ENCODE peak calls at places on chromosome 12, in seven cellular contexts. W is SK-N-SH, K is H1, R is K562, E is GM12878, C is HepG2, Y is GM12891. X is an unnamed sample.

GRCh38 chr12:4114986-4115385 is 158.6 kb upstream of the CCND2 start:
- DNase-seq in W (no peak), K (peak), R (no peak), E (no peak), C (no peak), Y (no peak), X (no peak)

GRCh38 chr12:76666272-76666845 is 97.6 kb upstream of the ZDHHC17 start:
- DNase-seq in W (no peak), K (no peak), R (no peak), E (no peak), C (no peak), Y (no peak), X (no peak)

GRCh38 chr12:109656681-109657262 is 56.9 kb upstream of the FAM222A start:
- DNase-seq in W (peak), K (no peak), R (no peak), E (no peak), C (no peak), Y (no peak), X (no peak)

GRCh38 chr12:55658635-55659391 is 22.1 kb downstream of the OR10P1 start:
- DNase-seq in W (no peak), K (no peak), R (no peak), E (no peak), C (no peak), Y (no peak), X (no peak)

GRCh38 chr12:105164068-105164467 is 56.5 kb downstream of the WASHC4 start:
- DNase-seq in W (no peak), K (no peak), R (no peak), E (no peak), C (no peak), Y (no peak), X (no peak)

GRCh38 chr12:111174283-111175108 is 194.4 kb downstream of the PHETA1 start:
- DNase-seq in W (no peak), K (no peak), R (peak), E (no peak), C (no peak), Y (no peak), X (no peak)

GRCh38 chr12:79083181-79083580 is 218.6 kb downstream of the SYT1 start:
- DNase-seq in W (no peak), K (no peak), R (no peak), E (no peak), C (no peak), Y (no peak), X (no peak)

GRCh38 chr12:57606016-57606311 is 1.3 kb downstream of the DTX3 start:
- DNase-seq in W (no peak), K (no peak), R (no peak), E (no peak), C (no peak), Y (no peak), X (no peak)

GRCh38 chr12:41019461-41019860 is 168.7 kb upstream of the PDZRN4 start:
- DNase-seq in W (no peak), K (no peak), R (no peak), E (no peak), C (no peak), Y (no peak), X (no peak)

GRCh38 chr12:91361864-91362263 is 179.2 kb upstream of the DCN start:
- DNase-seq in W (no peak), K (no peak), R (peak), E (no peak), C (peak), Y (no peak), X (no peak)

GRCh38 chr12:93847517-93848452 is 170.6 kb downstream of the CRADD start:
- DNase-seq in W (no peak), K (no peak), R (no peak), E (peak), C (no peak), Y (peak), X (peak)

GRCh38 chr12:106120578-106121105 is 18.1 kb downstream of the NUAK1 start:
- DNase-seq in W (no peak), K (no peak), R (no peak), E (no peak), C (peak), Y (no peak), X (no peak)

GRCh38 chr12:17016116-17016864 is 410.3 kb upstream of the LMO3 start:
- DNase-seq in W (no peak), K (no peak), R (no peak), E (no peak), C (no peak), Y (no peak), X (no peak)
- TF ChIP-seq TAF1 in W (no peak), K (no peak), R (no peak), E (no peak), C (no peak), Y (no peak), X (no peak)

DNA sequence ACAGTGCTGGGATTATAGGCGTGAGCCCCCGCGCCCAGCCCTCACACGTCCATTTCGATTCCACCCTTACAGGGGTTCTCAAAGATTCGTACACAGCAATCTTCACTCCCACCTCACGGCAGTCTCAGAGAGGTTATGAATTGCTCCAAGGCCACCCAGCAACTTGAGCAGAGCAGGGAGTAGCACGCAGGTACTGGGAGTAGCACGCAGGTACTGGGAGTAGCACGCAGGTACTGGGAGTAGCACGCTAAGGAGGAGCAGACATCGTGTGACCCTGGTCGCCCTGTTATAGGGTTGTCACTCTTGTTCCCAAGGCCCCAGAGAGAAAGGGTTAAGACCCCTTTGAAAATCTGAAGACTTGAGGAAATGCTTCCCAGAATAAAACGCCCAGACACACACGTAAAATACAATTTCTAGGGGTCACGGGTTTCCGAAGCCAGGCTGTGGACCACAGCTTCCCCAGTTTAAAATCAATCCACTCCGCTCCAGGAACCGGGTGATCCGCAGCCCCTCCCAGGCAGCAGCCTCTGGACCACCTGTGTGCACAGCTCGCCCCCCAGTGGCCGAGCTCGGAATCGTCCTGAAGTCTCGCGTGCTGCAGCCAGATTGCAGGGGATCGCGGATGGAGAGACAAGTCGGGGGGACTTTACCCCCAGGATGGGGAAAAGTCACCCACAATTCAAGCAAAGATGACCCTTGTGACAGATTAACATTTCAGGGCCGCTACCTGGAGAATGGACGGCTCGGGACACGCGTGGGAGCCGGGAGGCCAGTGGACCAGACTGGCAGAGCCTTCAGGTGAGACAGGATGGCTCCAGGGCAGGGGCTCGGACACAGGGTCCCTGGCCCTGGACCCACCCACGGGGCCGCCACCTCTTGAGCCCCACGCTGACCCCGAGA is 92.0 kb downstream of the SCARB1 start:
- DNase-seq in W (peak), K (peak), R (peak), E (peak), C (peak), Y (peak), X (peak)
- TF ChIP-seq TAF1 in W (no peak), K (no peak), R (no peak), E (peak), C (no peak), Y (peak), X (no peak)

GRCh38 chr12:123119808-123120207 is 31.1 kb downstream of the PITPNM2 start:
- DNase-seq in W (no peak), K (no peak), R (no peak), E (peak), C (no peak), Y (peak), X (peak)
- TF ChIP-seq TAF1 in W (no peak), K (no peak), R (no peak), E (no peak), C (no peak), Y (no peak), X (no peak)

GRCh38 chr12:27333311-27334009 is 824 bp downstream of the BMAL2 start:
- DNase-seq in W (peak), K (peak), R (no peak), E (no peak), C (no peak), Y (no peak), X (peak)

GRCh38 chr12:27331299-27331926 is 1.2 kb upstream of the BMAL2 start:
- DNase-seq in W (no peak), K (no peak), R (peak), E (peak), C (peak), Y (no peak), X (peak)

GRCh38 chr12:27331927-27332324 is 710 bp upstream of the BMAL2 start:
- DNase-seq in W (no peak), K (no peak), R (no peak), E (no peak), C (no peak), Y (no peak), X (no peak)

GRCh38 chr12:27334052-27334720 is 1.6 kb downstream of the BMAL2 start:
- DNase-seq in W (no peak), K (no peak), R (no peak), E (no peak), C (no peak), Y (no peak), X (no peak)

GRCh38 chr12:27332407-27333310 is at the start of gene BMAL2:
- DNase-seq in W (peak), K (peak), R (peak), E (no peak), C (peak), Y (peak), X (peak)
- TF ChIP-seq TAF1 in W (no peak), K (peak), R (no peak), E (peak), C (peak), Y (peak), X (no peak)

DNA sequence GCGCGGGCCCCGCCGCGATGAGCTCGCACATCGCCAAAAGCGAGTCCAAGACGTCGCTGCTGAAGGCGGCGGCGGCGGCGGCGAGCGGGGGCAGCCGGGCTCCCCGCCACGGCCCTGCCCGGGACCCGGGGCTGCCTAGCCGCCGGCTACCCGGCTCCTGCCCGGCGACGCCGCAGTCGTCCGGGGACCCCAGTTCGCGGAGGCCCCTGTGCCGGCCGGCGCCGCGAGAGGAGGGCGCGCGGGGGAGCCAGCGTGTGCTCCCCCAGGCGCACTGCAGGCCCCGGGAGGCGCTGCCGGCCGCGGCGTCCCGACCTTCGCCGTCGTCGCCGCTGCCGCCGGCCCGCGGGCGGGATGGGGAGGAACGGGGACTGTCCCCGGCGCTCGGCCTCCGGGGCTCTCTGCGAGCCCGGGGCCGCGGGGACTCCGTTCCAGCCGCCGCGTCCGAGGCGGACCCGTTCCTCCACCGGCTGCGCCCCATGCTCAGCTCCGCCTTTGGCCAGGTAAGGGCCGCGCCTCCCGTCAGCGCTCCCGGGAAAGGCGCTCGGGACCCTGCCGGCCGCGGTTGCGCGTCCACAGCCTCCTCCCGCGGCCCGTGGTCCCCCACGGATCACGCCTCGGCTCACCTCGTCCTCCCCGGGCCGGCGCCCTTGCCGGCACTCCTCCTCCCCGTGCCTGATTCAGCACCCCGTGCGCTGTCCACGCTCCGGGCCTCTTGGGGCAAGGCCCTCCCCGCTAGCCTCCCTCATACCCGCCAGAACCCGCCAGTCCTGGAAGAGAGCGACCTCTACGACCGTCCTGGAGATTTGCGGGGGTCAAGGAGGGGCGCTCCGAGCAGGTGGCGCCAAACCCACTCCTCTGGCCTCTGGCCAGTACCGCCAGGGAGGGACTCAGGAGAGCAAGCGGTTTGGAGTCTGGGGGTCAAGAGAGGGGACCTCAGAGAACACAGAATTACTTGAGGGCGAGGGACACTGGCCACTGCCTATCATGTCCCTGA is 711 bp downstream of the CABP1 start:
- DNase-seq in W (peak), K (peak), R (peak), E (no peak), C (peak), Y (peak), X (peak)
- TF ChIP-seq TAF1 in W (no peak), K (no peak), R (no peak), E (no peak), C (no peak), Y (no peak), X (no peak)

DNA sequence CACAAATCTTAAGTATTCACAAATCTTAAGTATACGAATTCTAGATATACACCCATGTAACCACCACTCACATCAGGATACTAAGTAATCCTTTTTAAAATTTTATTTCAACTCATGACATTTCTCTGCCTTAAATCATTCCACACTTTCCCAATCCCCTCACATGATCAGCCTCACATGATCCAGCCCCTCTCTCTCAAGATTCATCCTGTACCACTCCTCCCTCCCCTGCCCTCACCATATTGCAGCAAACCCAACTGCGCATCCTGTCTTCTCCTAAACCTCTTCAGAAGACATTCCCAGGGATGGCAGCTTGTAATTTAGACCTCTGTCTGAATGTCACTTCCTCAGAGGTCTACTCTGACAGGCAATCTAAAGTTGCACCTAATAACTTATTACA is 1.7 kb upstream of the EIF4B start:
- DNase-seq in W (no peak), K (no peak), R (no peak), E (no peak), C (no peak), Y (no peak), X (no peak)
- TF ChIP-seq TAF1 in W (no peak), K (no peak), R (no peak), E (no peak), C (no peak), Y (no peak), X (no peak)

GRCh38 chr12:131830335-131831020 is 2.3 kb downstream of the MMP17 start:
- DNase-seq in W (peak), K (peak), R (peak), E (no peak), C (peak), Y (no peak), X (peak)
- TF ChIP-seq TAF1 in W (peak), K (no peak), R (no peak), E (no peak), C (no peak), Y (no peak), X (no peak)